ENCODE peak calls at places on chromosomes 12 and 14, in seven cellular contexts. D, Q, K, S, L, P and T are unnamed samples.

GRCh38 chr12:25384038-25384953 is 133.6 kb upstream of the KRAS start:
- DNase-seq in P (no peak), S (no peak), K (no peak), D (no peak), Q (no peak), L (no peak), T (no peak)

GRCh38 chr12:54404061-54405004 is 14.7 kb downstream of the ITGA5 start:
- DNase-seq in Q (peak), K (no peak), D (peak), S (no peak), L (peak), P (peak), T (peak)

GRCh38 chr12:78186670-78187069 is 356.0 kb downstream of the NAV3 start:
- DNase-seq in L (no peak), K (no peak), P (no peak), D (no peak), S (no peak), Q (no peak), T (no peak)

GRCh38 chr14:74980746-74981661 is 21.7 kb upstream of the EIF2B2 start:
- DNase-seq in Q (no peak), S (peak), D (peak), P (no peak), K (no peak), L (peak), T (peak)

GRCh38 chr14:62777510-62777909 is 267.7 kb downstream of the KCNH5 start:
- DNase-seq in L (no peak), P (no peak), D (no peak), K (no peak), S (no peak), Q (no peak), T (no peak)

GRCh38 chr12:50848963-50849362 is 6.2 kb downstream of the TMPRSS12 start:
- DNase-seq in K (no peak), Q (no peak), S (no peak), L (no peak), P (no peak), D (no peak), T (no peak)

GRCh38 chr12:122422769-122423257 is 344 bp upstream of the CLIP1 start:
- DNase-seq in D (no peak), S (peak), P (no peak), K (no peak), L (peak), Q (no peak), T (no peak)

GRCh38 chr12:47014474-47014873 is 64.9 kb upstream of the PCED1B start:
- DNase-seq in Q (no peak), P (no peak), L (no peak), D (no peak), K (no peak), S (no peak), T (no peak)

GRCh38 chr14:101733211-101733610 is 28.3 kb upstream of the PPP2R5C start:
- DNase-seq in P (no peak), S (no peak), Q (no peak), D (no peak), L (no peak), K (no peak), T (no peak)

GRCh38 chr12:20057398-20057797 is 310.9 kb upstream of the PDE3A start:
- DNase-seq in D (no peak), K (no peak), Q (no peak), L (no peak), P (no peak), S (no peak), T (no peak)

GRCh38 chr12:47778842-47779241 is 5.8 kb downstream of the SLC48A1 start:
- DNase-seq in D (no peak), L (no peak), K (no peak), Q (no peak), P (no peak), S (no peak), T (no peak)

GRCh38 chr12:25130741-25131188 is 64.2 kb downstream of the DNAI7 start:
- DNase-seq in D (peak), P (no peak), Q (no peak), K (no peak), L (no peak), S (no peak), T (no peak)

GRCh38 chr12:68148261-68148951 is 11.1 kb downstream of the IFNG start:
- DNase-seq in S (no peak), L (no peak), Q (no peak), D (no peak), P (no peak), K (no peak), T (no peak)

GRCh38 chr12:50058743-50059312 is 1.4 kb downstream of the ASIC1 start:
- DNase-seq in D (no peak), P (no peak), Q (no peak), K (no peak), S (no peak), L (no peak), T (no peak)

GRCh38 chr12:94287245-94287628 is 138.9 kb downstream of the PLXNC1 start:
- DNase-seq in P (no peak), L (no peak), K (no peak), S (no peak), Q (no peak), D (no peak), T (no peak)

GRCh38 chr12:94286580-94287244 is 138.3 kb downstream of the PLXNC1 start:
- DNase-seq in D (no peak), Q (no peak), P (no peak), S (no peak), L (no peak), K (no peak), T (no peak)

GRCh38 chr12:94285954-94286579 is 137.7 kb downstream of the PLXNC1 start:
- DNase-seq in D (no peak), L (no peak), K (no peak), S (no peak), Q (no peak), P (no peak), T (no peak)

GRCh38 chr12:94290353-94290752 is 142.0 kb downstream of the PLXNC1 start:
- DNase-seq in S (no peak), K (no peak), D (peak), L (no peak), P (no peak), Q (no peak), T (peak)

GRCh38 chr12:94289551-94290312 is 141.4 kb downstream of the PLXNC1 start:
- DNase-seq in Q (no peak), D (peak), P (no peak), K (no peak), L (peak), S (no peak), T (no peak)
- H3K27ac ChIP-seq in Q (no peak), D (peak), P (no peak), K (peak), L (peak), S (peak), T (no peak)

GRCh38 chr12:108712164-108712924 is 19.0 kb downstream of the CORO1C start:
- DNase-seq in S (no peak), P (no peak), L (no peak), D (no peak), K (no peak), Q (no peak), T (no peak)
- H3K27ac ChIP-seq in S (peak), P (no peak), L (no peak), D (no peak), K (peak), Q (no peak), T (no peak)

GRCh38 chr12:3809357-3810015 is 56.6 kb upstream of the CRACR2A start:
- DNase-seq in P (no peak), S (no peak), D (no peak), L (no peak), Q (no peak), K (no peak), T (no peak)
- H3K27ac ChIP-seq in P (no peak), S (no peak), D (no peak), L (no peak), Q (no peak), K (no peak), T (no peak)

GRCh38 chr12:31773867-31774266 is 45.0 kb upstream of the AMN1 start:
- DNase-seq in K (no peak), Q (no peak), L (no peak), D (peak), P (no peak), S (no peak), T (peak)
- H3K27ac ChIP-seq in K (no peak), Q (no peak), L (no peak), D (peak), P (no peak), S (no peak), T (peak)

GRCh38 chr12:65896743-65897142 is 72.5 kb downstream of the HMGA2 start:
- DNase-seq in P (no peak), S (no peak), D (no peak), L (no peak), K (no peak), Q (no peak), T (no peak)

GRCh38 chr12:65894624-65895023 is 70.3 kb downstream of the HMGA2 start:
- DNase-seq in Q (no peak), L (no peak), K (no peak), P (no peak), S (no peak), D (no peak), T (no peak)

GRCh38 chr12:65895031-65895430 is 70.7 kb downstream of the HMGA2 start:
- DNase-seq in K (no peak), P (no peak), Q (no peak), D (no peak), S (no peak), L (no peak), T (no peak)

GRCh38 chr12:65894127-65894526 is 69.8 kb downstream of the HMGA2 start:
- DNase-seq in K (no peak), D (no peak), S (no peak), Q (no peak), P (no peak), L (no peak), T (no peak)

GRCh38 chr12:65895759-65896656 is 71.7 kb downstream of the HMGA2 start:
- DNase-seq in K (no peak), P (no peak), L (no peak), S (no peak), D (no peak), Q (no peak), T (peak)
- H3K27ac ChIP-seq in K (peak), P (no peak), L (no peak), S (no peak), D (peak), Q (no peak), T (peak)

GRCh38 chr12:14960548-14961465 is 594 bp downstream of the ARHGDIB start:
- DNase-seq in K (no peak), D (no peak), Q (peak), L (no peak), S (no peak), P (no peak), T (peak)
- H3K27ac ChIP-seq in K (peak), D (no peak), Q (peak), L (peak), S (peak), P (peak), T (no peak)

GRCh38 chr12:105316931-105317330 is 13.6 kb upstream of the C12orf75 start:
- DNase-seq in Q (no peak), P (no peak), S (no peak), K (no peak), L (no peak), D (no peak), T (no peak)
- H3K27ac ChIP-seq in Q (no peak), P (peak), S (no peak), K (no peak), L (no peak), D (no peak), T (no peak)